ENCODE peak calls at places on chromosomes 5 and 9, in five cellular contexts. F, U, Q, N and M are unnamed samples.
A peak's percentile ranks its signal among the peaks of the same experiment; 100 is the strongest.

GRCh38 chr9:79581388-79581787 is 9.6 kb downstream of the TLE4 start:
- DNase-seq in F (no peak), N (no peak), U (peak; percentile 54), Q (no peak), M (no peak)

GRCh38 chr9:95031711-95032461 is 285.6 kb downstream of the FANCC start:
- DNase-seq in U (no peak), N (no peak), F (no peak), Q (no peak), M (no peak)

GRCh38 chr9:81650836-81651545 is 38.4 kb downstream of the TLE1 start:
- DNase-seq in U (no peak), N (no peak), Q (no peak), F (no peak), M (no peak)

GRCh38 chr9:126494264-126494663 is 119.5 kb upstream of the LMX1B start:
- DNase-seq in Q (no peak), U (no peak), N (peak; percentile 28), F (peak; percentile 13), M (no peak)

GRCh38 chr9:13485068-13485596 is 205.6 kb upstream of the MPDZ start:
- DNase-seq in F (peak; percentile 70), Q (no peak), U (peak; percentile 91), N (peak; percentile 81), M (no peak)

GRCh38 chr5:150513375-150514309 is 5.7 kb downstream of the NDST1 start:
- DNase-seq in F (no peak), N (no peak), U (peak; percentile 26), Q (no peak), M (peak; percentile 7)

GRCh38 chr5:20087299-20087698 is 99.3 kb upstream of the CDH18 start:
- DNase-seq in Q (no peak), N (no peak), U (no peak), F (no peak), M (no peak)

GRCh38 chr9:6631207-6631512 is 14.4 kb downstream of the GLDC start:
- DNase-seq in Q (no peak), F (no peak), N (no peak), U (no peak), M (no peak)

GRCh38 chr5:170055606-170056005 is 50.1 kb upstream of the FOXI1 start:
- DNase-seq in U (no peak), F (no peak), Q (no peak), N (no peak), M (no peak)

GRCh38 chr9:86828631-86829030 is 118.7 kb downstream of the GAS1 start:
- DNase-seq in N (no peak), U (no peak), F (no peak), Q (no peak), M (peak; percentile 52)

GRCh38 chr5:167489202-167489601 is 802.2 kb upstream of the WWC1 start:
- DNase-seq in U (peak; percentile 69), N (no peak), F (no peak), Q (no peak), M (peak; percentile 94)

GRCh38 chr5:175728316-175728715 is 70.4 kb downstream of the HRH2 start:
- DNase-seq in Q (no peak), F (no peak), N (no peak), U (no peak), M (no peak)

GRCh38 chr5:139278540-139279274 is 14.8 kb upstream of the MATR3 start:
- DNase-seq in Q (no peak), F (no peak), N (no peak), U (no peak), M (no peak)

GRCh38 chr9:36436909-36437308 is 36.8 kb upstream of the RNF38 start:
- DNase-seq in Q (no peak), U (peak; percentile 2), N (no peak), F (no peak), M (no peak)

GRCh38 chr5:22314548-22314947 is 538.6 kb downstream of the CDH12 start:
- DNase-seq in F (no peak), U (no peak), Q (no peak), N (no peak), M (no peak)

GRCh38 chr9:68643901-68644809 is 60.9 kb upstream of the PIP5K1B start:
- DNase-seq in Q (no peak), F (no peak), U (no peak), N (no peak), M (peak; percentile 84)

GRCh38 chr5:1875843-1876671 is 6.7 kb downstream of the IRX4 start:
- DNase-seq in N (no peak), F (no peak), U (no peak), Q (no peak), M (no peak)

GRCh38 chr5:19886123-19886921 is 101.7 kb downstream of the CDH18 start:
- DNase-seq in N (no peak), U (peak; percentile 51), Q (peak; percentile 3), F (peak; percentile 54), M (no peak)

GRCh38 chr5:143733635-143734341 is 78.2 kb upstream of the HMHB1 start:
- DNase-seq in F (no peak), U (no peak), Q (no peak), N (no peak), M (no peak)

GRCh38 chr5:10885026-10885425 is 124.0 kb upstream of the DAP start:
- DNase-seq in U (peak; percentile 21), Q (peak; percentile 49), N (no peak), F (peak; percentile 93), M (peak; percentile 34)

GRCh38 chr5:173789031-173789920 is 98.9 kb upstream of the CPEB4 start:
- DNase-seq in F (peak; percentile 87), Q (no peak), U (peak; percentile 89), N (no peak), M (peak; percentile 66)